ENCODE peak calls at places on chromosomes 7 and 10, in four cellular contexts. One of them, this sample, is unnamed.

GRCh38 chr10:99360935-99361334 is 31.8 kb downstream of the CNNM1 start:
- DNase-seq in upper lobe of right lung: no peak
- DNase-seq in SK-N-SH: no peak
- DNase-seq in mammary epithelial cell: no peak
- DNase-seq in this sample: no peak

GRCh38 chr7:131108212-131108980 is 219.3 kb upstream of the MKLN1 start:
- DNase-seq in upper lobe of right lung: no peak
- DNase-seq in SK-N-SH: no peak
- DNase-seq in mammary epithelial cell: peak; percentile 23
- DNase-seq in this sample: no peak

GRCh38 chr7:107560898-107561516 is 2.7 kb downstream of the COG5 start:
- DNase-seq in upper lobe of right lung: no peak
- DNase-seq in SK-N-SH: no peak
- DNase-seq in mammary epithelial cell: peak; percentile 90
- DNase-seq in this sample: no peak

GRCh38 chr7:151819826-151820225 is 57.1 kb downstream of the PRKAG2 start:
- DNase-seq in upper lobe of right lung: no peak
- DNase-seq in SK-N-SH: no peak
- DNase-seq in mammary epithelial cell: no peak
- DNase-seq in this sample: no peak

GRCh38 chr7:150791304-150791703 is 8.9 kb downstream of the TMEM176B start:
- DNase-seq in upper lobe of right lung: no peak
- DNase-seq in SK-N-SH: peak; percentile 23
- DNase-seq in mammary epithelial cell: no peak
- DNase-seq in this sample: no peak

GRCh38 chr7:95808396-95808795 is 36.0 kb downstream of the DYNC1I1 start:
- DNase-seq in upper lobe of right lung: no peak
- DNase-seq in SK-N-SH: no peak
- DNase-seq in mammary epithelial cell: no peak
- DNase-seq in this sample: no peak

GRCh38 chr10:127041561-127041960 is 136.3 kb downstream of the DOCK1 start:
- DNase-seq in upper lobe of right lung: no peak
- DNase-seq in SK-N-SH: no peak
- DNase-seq in mammary epithelial cell: peak; percentile 90
- DNase-seq in this sample: no peak

GRCh38 chr10:77873558-77874380 is 52.8 kb downstream of the DLG5 start:
- DNase-seq in upper lobe of right lung: peak; percentile 74
- DNase-seq in SK-N-SH: no peak
- DNase-seq in mammary epithelial cell: peak; percentile 91
- DNase-seq in this sample: no peak

GRCh38 chr7:57305192-57305748 is 144.7 kb upstream of the ZNF716 start:
- DNase-seq in upper lobe of right lung: no peak
- DNase-seq in SK-N-SH: peak; percentile 22
- DNase-seq in mammary epithelial cell: no peak
- DNase-seq in this sample: peak; percentile 48

GRCh38 chr10:13894412-13895093 is 307.8 kb downstream of the PRPF18 start:
- DNase-seq in upper lobe of right lung: no peak
- DNase-seq in SK-N-SH: no peak
- DNase-seq in mammary epithelial cell: no peak
- DNase-seq in this sample: peak; percentile 63

GRCh38 chr10:50063100-50063499 is 4.7 kb upstream of the WASHC2A start:
- DNase-seq in upper lobe of right lung: no peak
- DNase-seq in SK-N-SH: peak; percentile 62
- DNase-seq in mammary epithelial cell: no peak
- DNase-seq in this sample: peak; percentile 63

GRCh38 chr7:30470783-30471182 is 7.8 kb downstream of the NOD1 start:
- DNase-seq in upper lobe of right lung: no peak
- DNase-seq in SK-N-SH: no peak
- DNase-seq in mammary epithelial cell: no peak
- DNase-seq in this sample: no peak

GRCh38 chr10:7464703-7465102 is 53.9 kb upstream of the SFMBT2 start:
- DNase-seq in upper lobe of right lung: no peak
- DNase-seq in SK-N-SH: no peak
- DNase-seq in mammary epithelial cell: no peak
- DNase-seq in this sample: no peak

GRCh38 chr10:97474918-97475317 is 23.3 kb downstream of the MMS19 start:
- DNase-seq in upper lobe of right lung: no peak
- DNase-seq in SK-N-SH: no peak
- DNase-seq in mammary epithelial cell: no peak
- DNase-seq in this sample: no peak
- H3K27ac ChIP-seq in upper lobe of right lung: no peak overlapping the region
- H3K27ac ChIP-seq in SK-N-SH: no peak overlapping the region
- H3K27ac ChIP-seq in mammary epithelial cell: no peak overlapping the region
- H3K27ac ChIP-seq in this sample: no peak overlapping the region

DNA sequence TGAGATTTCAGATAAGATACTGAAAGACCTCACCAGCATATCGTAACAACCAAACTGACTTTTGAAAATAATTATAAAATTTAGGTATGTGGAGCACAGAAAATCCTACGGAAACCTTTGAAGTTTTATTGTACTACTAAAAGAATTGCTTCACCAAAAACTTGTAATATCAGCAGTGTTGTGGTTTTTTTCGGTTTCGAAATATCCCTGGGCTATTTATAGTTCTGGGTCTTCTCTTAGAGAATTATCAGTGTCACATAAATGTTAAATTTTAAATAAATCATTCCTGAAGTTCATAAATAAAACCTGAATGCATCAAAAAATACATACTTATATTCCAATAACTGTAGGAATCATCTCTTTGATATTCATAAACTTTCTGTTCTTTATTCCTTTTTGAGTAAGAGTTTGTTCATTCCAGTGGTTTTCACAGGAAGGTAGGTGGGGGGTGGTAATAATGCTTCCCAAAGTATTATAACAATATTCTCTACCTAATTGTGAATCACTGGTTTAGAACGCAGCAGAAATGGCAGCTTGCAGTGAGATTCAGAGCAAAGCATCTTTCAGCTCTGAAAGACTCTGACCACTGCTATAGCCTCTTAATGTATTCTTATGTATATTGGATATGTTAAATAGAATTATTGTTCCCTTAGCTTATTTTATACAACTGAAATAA is 60.2 kb downstream of the ZNF277 start:
- DNase-seq in upper lobe of right lung: no peak
- DNase-seq in SK-N-SH: no peak
- DNase-seq in mammary epithelial cell: peak; percentile 62
- DNase-seq in this sample: no peak
- H3K4me1 ChIP-seq in upper lobe of right lung: peaks cover 25% of the 10 kb centered on the region
- H3K4me1 ChIP-seq in SK-N-SH: peaks cover 3% of the 10 kb centered on the region
- H3K4me1 ChIP-seq in mammary epithelial cell: peaks cover 6% of the 10 kb centered on the region
- H3K4me1 ChIP-seq in this sample: peaks cover 8% of the 10 kb centered on the region

GRCh38 chr7:116337800-116338199 is 127.5 kb downstream of the TES start:
- DNase-seq in upper lobe of right lung: no peak
- DNase-seq in SK-N-SH: no peak
- DNase-seq in mammary epithelial cell: no peak
- DNase-seq in this sample: no peak
- TF ChIP-seq CTCF in upper lobe of right lung: no peak
- TF ChIP-seq CTCF in SK-N-SH: no peak
- TF ChIP-seq CTCF in mammary epithelial cell: no peak
- TF ChIP-seq CTCF in this sample: no peak

DNA sequence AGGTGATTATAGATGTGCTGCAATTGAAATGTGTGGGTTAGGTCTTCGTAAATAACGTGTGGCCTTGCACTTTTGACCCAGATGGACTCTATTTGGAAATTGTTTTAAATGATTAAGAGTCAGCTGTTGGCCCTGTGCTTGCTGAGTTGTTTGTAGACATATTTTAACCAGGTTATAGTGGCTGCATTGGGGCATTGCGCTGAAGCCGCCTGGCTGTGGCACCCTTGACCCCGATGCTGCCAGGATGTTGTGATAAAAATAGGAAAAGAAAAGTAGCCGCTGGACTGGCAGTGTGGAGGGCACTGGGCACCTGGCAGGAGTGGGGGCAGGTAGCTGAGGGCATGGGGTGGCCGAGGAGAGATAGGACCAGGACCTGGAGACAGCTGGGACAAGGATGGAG is 13.4 kb downstream of the LRRC27 start:
- DNase-seq in upper lobe of right lung: peak; percentile 45
- DNase-seq in SK-N-SH: no peak
- DNase-seq in mammary epithelial cell: no peak
- DNase-seq in this sample: no peak
- H3K27ac ChIP-seq in upper lobe of right lung: no peak overlapping the region
- H3K27ac ChIP-seq in SK-N-SH: no peak overlapping the region
- H3K27ac ChIP-seq in mammary epithelial cell: no peak overlapping the region
- H3K27ac ChIP-seq in this sample: no peak overlapping the region

DNA sequence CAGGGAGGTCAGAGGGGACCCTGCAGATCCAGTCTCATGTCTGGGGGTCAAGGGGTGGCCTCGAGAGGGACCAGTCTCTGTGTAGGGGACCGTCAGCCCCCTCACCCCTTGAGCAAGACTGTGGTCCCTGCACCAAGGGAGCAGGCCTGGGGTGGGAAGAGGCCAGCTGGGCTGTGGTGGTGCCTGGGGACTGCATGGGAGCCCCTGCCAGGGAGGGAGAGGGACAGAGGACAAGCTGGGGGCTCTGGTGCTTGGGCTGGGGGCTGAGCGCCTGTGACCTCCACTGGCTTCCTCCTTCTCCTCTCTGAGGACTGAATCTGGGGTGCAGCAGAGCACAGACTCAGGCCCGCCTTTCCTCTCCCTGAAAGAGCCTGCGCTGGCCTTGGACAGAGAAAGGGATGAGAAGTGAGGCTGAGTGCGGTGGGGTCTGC is 771 bp upstream of the PILRB start:
- DNase-seq in upper lobe of right lung: no peak
- DNase-seq in SK-N-SH: peak; percentile 11
- DNase-seq in mammary epithelial cell: no peak
- DNase-seq in this sample: no peak
- H3K4me1 ChIP-seq in upper lobe of right lung: no peaks in the 10 kb centered on the region
- H3K4me1 ChIP-seq in SK-N-SH: no peaks in the 10 kb centered on the region
- H3K4me1 ChIP-seq in mammary epithelial cell: no peaks in the 10 kb centered on the region
- H3K4me1 ChIP-seq in this sample: no peaks in the 10 kb centered on the region

GRCh38 chr10:132453470-132453861 is 56.5 kb downstream of the PWWP2B start:
- DNase-seq in upper lobe of right lung: no peak
- DNase-seq in SK-N-SH: no peak
- DNase-seq in mammary epithelial cell: no peak
- DNase-seq in this sample: no peak
- TF ChIP-seq CTCF in upper lobe of right lung: no peak
- TF ChIP-seq CTCF in SK-N-SH: no peak
- TF ChIP-seq CTCF in mammary epithelial cell: no peak
- TF ChIP-seq CTCF in this sample: peak; percentile 25

DNA sequence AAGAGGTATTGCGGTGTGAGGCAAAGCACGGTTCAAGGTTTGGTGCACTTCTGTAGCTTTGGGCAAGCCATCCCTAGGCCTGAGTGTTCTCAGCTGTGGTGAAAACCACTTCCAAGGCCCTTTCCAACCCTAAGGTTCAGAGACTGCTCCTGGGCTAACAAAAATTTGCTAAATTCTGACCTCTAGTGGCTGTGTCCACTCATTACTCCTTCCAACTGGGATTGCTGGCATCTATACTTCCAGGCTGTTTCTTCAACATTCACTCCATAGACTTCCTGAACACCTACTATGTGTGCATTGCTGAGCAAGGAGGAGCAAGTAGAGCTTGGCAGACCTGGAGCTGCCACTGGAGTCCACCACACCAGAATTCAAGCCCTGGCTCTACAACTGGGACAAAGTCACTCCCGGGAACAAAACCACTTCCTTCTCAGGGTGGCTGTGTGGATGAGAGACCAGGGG is 29.3 kb upstream of the SH3PXD2A start:
- DNase-seq in upper lobe of right lung: no peak
- DNase-seq in SK-N-SH: peak; percentile 68
- DNase-seq in mammary epithelial cell: peak; percentile 73
- DNase-seq in this sample: peak; percentile 84
- H3K27ac ChIP-seq in upper lobe of right lung: no peak overlapping the region
- H3K27ac ChIP-seq in SK-N-SH: no peak overlapping the region
- H3K27ac ChIP-seq in mammary epithelial cell: peak overlapping the region; percentile 43
- H3K27ac ChIP-seq in this sample: no peak overlapping the region

GRCh38 chr7:18573410-18574234 is 78.1 kb downstream of the HDAC9 start:
- DNase-seq in upper lobe of right lung: no peak
- DNase-seq in SK-N-SH: no peak
- DNase-seq in mammary epithelial cell: no peak
- DNase-seq in this sample: no peak

GRCh38 chr7:18570441-18570840 is 74.9 kb downstream of the HDAC9 start:
- DNase-seq in upper lobe of right lung: no peak
- DNase-seq in SK-N-SH: no peak
- DNase-seq in mammary epithelial cell: no peak
- DNase-seq in this sample: no peak

GRCh38 chr7:18572885-18573284 is 77.3 kb downstream of the HDAC9 start:
- DNase-seq in upper lobe of right lung: no peak
- DNase-seq in SK-N-SH: no peak
- DNase-seq in mammary epithelial cell: no peak
- DNase-seq in this sample: no peak

GRCh38 chr7:18574235-18574540 is 78.6 kb downstream of the HDAC9 start:
- DNase-seq in upper lobe of right lung: no peak
- DNase-seq in SK-N-SH: no peak
- DNase-seq in mammary epithelial cell: no peak
- DNase-seq in this sample: no peak

DNA sequence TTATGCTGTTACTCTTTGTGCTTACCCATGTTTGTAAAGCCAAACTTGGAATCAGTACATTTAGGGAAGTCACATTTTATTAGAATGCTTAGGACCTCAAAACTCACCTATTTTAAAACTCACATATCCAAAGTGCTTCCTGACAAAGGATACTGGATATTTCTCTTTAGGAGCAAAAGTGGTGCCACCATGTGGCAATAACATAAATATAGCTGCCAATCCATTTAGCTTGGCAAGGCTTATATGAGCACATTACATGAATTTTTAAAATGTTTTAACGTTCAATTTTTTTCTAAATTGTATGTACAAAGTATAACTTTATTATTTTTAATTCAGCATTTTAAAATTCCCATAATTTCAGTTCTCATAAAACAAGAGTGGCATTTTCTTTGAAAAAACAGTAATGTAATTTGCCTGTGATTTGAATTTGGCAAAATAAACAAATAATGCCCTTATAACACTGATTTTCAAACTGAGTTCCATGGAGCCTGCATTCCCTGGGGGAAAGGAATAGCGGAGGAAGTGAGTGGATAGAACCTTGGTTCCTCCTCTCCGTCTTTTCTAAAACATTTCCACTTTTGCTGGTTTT is 75.4 kb downstream of the HDAC9 start:
- DNase-seq in upper lobe of right lung: no peak
- DNase-seq in SK-N-SH: peak; percentile 65
- DNase-seq in mammary epithelial cell: peak; percentile 22
- DNase-seq in this sample: no peak
- H3K4me1 ChIP-seq in upper lobe of right lung: no peaks in the 10 kb centered on the region
- H3K4me1 ChIP-seq in SK-N-SH: peaks cover 10% of the 10 kb centered on the region
- H3K4me1 ChIP-seq in mammary epithelial cell: peaks cover 7% of the 10 kb centered on the region
- H3K4me1 ChIP-seq in this sample: no peaks in the 10 kb centered on the region

DNA sequence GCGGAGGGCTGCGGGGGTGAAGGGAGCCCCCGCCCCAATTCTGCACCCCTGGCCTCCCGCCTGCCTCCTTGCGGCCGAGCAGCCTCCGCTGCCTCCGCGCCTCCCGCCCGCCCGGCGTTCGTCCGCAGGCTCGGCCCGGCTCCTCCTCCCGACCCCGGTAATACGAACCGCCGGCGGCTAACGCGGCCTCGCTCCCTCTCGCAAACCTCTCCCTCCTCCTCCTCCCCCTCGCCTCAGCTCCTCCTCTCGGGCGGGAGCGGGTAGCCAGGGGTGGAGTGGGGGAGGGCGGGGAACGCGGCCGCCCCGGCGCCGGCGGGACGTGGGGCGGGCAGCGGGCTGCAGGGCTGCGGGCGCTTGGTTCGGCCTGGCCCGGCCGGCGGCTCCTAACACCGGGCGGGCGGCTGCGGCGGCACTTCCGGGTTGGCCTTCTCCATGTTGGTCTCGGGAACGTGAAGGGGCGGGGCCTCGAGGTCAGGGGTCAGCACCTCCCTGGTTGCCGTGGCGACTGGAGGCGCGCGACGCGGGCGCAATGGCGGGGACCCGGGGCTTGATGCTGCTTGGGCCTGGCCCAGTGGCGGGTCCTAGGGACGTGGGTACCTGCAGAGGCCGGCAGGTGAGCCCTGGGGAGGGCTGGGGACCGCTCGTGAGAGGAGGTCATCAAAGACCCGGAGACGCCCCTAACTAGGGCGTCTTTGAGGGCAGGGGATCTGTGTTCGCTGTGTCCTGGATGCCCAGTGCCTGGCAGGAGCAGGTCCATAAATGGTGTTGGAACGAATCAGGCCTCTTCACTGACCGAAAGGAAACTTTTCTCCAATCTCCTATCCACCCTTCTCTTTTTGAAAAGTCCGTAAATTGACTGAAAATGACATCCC is at the start of gene RAB11FIP2:
- DNase-seq in upper lobe of right lung: peak; percentile 99
- DNase-seq in SK-N-SH: peak; percentile 97
- DNase-seq in mammary epithelial cell: peak; percentile 85
- DNase-seq in this sample: peak; percentile 98
- TF ChIP-seq CTCF in upper lobe of right lung: peak; percentile 3
- TF ChIP-seq CTCF in SK-N-SH: peak; percentile 40
- TF ChIP-seq CTCF in mammary epithelial cell: peak; percentile 25
- TF ChIP-seq CTCF in this sample: peak; percentile 64

This sample was measured in endodermal cell.